ENCODE peak calls at places on chromosomes 5 and 9, in eight cellular contexts. X is A549, R is HepG2, Y is K562, V is mammary epithelial cell, P is GM23248, A is heart left ventricle, N is breast epithelium. M is an unnamed sample.
A peak's percentile ranks its signal among the peaks of the same experiment; 100 is the strongest.

GRCh38 chr9:117074782-117075510 is 339.9 kb downstream of the ASTN2 start:
- DNase-seq in X (no peak), R (no peak), Y (no peak), V (no peak), P (no peak), A (no peak), N (no peak), M (no peak)

GRCh38 chr5:36664762-36665161 is 58.4 kb downstream of the SLC1A3 start:
- DNase-seq in X (no peak), R (no peak), Y (no peak), V (peak; percentile 50), P (no peak), A (no peak), N (peak; percentile 37), M (no peak)

GRCh38 chr5:149421372-149421685 is 42.2 kb upstream of the IL17B start:
- DNase-seq in X (no peak), R (no peak), Y (no peak), V (no peak), P (no peak), A (no peak), N (no peak), M (no peak)

GRCh38 chr9:111360881-111361280 is 30.9 kb upstream of the OR2K2 start:
- DNase-seq in X (no peak), R (no peak), Y (no peak), V (no peak), P (no peak), A (no peak), N (no peak), M (no peak)

GRCh38 chr9:131874916-131875670 is 135.2 kb upstream of the RAPGEF1 start:
- DNase-seq in X (no peak), R (no peak), Y (no peak), V (no peak), P (no peak), A (no peak), N (no peak), M (no peak)

GRCh38 chr9:1421436-1421835 is 371.3 kb downstream of the DMRT2 start:
- DNase-seq in X (no peak), R (no peak), Y (no peak), V (no peak), P (no peak), A (no peak), N (no peak), M (no peak)

GRCh38 chr5:77545285-77545684 is 53.2 kb upstream of the WDR41 start:
- DNase-seq in X (no peak), R (no peak), Y (no peak), V (no peak), P (no peak), A (no peak), N (no peak), M (no peak)

GRCh38 chr5:57499262-57500050 is 16.8 kb upstream of the ACTBL2 start:
- DNase-seq in X (peak; percentile 74), R (peak; percentile 5), Y (peak; percentile 42), V (peak; percentile 63), P (peak; percentile 75), A (no peak), N (no peak), M (peak; percentile 25)

GRCh38 chr9:8855046-8855445 is 1055.5 kb upstream of the DMAC1 start:
- DNase-seq in X (peak; percentile 17), R (no peak), Y (no peak), V (no peak), P (no peak), A (no peak), N (no peak), M (no peak)

GRCh38 chr5:63211413-63212132 is 633.0 kb downstream of the LRRC70 start:
- DNase-seq in X (no peak), R (no peak), Y (no peak), V (no peak), P (no peak), A (no peak), N (no peak), M (no peak)

GRCh38 chr9:31541626-31542025 is 842.8 kb upstream of the ACO1 start:
- DNase-seq in X (no peak), R (no peak), Y (no peak), V (no peak), P (no peak), A (no peak), N (no peak), M (no peak)

GRCh38 chr9:97904725-97905124 is 17.6 kb downstream of the TRMO start:
- DNase-seq in X (no peak), R (no peak), Y (no peak), V (no peak), P (no peak), A (no peak), N (no peak), M (no peak)

GRCh38 chr5:143694357-143694756 is 117.6 kb upstream of the HMHB1 start:
- DNase-seq in X (no peak), R (peak; percentile 67), Y (no peak), V (no peak), P (no peak), A (no peak), N (no peak), M (no peak)

GRCh38 chr5:68711311-68712200 is 382.3 kb upstream of the SLC30A5 start:
- DNase-seq in X (no peak), R (no peak), Y (no peak), V (no peak), P (no peak), A (no peak), N (no peak), M (no peak)

GRCh38 chr9:75108571-75108970 is 20.3 kb downstream of the OSTF1 start:
- DNase-seq in X (no peak), R (no peak), Y (no peak), V (no peak), P (peak; percentile 71), A (peak; percentile 64), N (no peak), M (no peak)

GRCh38 chr5:123976393-123977029 is 464.5 kb downstream of the CSNK1G3 start:
- DNase-seq in X (no peak), R (no peak), Y (no peak), V (no peak), P (no peak), A (no peak), N (no peak), M (no peak)

GRCh38 chr9:132194508-132194907 is 32.6 kb downstream of the NTNG2 start:
- DNase-seq in X (no peak), R (no peak), Y (no peak), V (no peak), P (no peak), A (no peak), N (no peak), M (no peak)

GRCh38 chr9:100725376-100725775 is 147.5 kb downstream of the CAVIN4 start:
- DNase-seq in X (no peak), R (no peak), Y (no peak), V (no peak), P (no peak), A (no peak), N (no peak), M (no peak)

GRCh38 chr5:173324115-173325001 is 3.9 kb downstream of the STC2 start:
- DNase-seq in X (no peak), R (no peak), Y (peak; percentile 92), V (no peak), P (peak; percentile 93), A (peak; percentile 96), N (no peak), M (no peak)

GRCh38 chr5:78501411-78502338 is 141.3 kb downstream of the SCAMP1 start:
- DNase-seq in X (no peak), R (no peak), Y (no peak), V (peak; percentile 39), P (peak; percentile 64), A (no peak), N (no peak), M (no peak)

DNA sequence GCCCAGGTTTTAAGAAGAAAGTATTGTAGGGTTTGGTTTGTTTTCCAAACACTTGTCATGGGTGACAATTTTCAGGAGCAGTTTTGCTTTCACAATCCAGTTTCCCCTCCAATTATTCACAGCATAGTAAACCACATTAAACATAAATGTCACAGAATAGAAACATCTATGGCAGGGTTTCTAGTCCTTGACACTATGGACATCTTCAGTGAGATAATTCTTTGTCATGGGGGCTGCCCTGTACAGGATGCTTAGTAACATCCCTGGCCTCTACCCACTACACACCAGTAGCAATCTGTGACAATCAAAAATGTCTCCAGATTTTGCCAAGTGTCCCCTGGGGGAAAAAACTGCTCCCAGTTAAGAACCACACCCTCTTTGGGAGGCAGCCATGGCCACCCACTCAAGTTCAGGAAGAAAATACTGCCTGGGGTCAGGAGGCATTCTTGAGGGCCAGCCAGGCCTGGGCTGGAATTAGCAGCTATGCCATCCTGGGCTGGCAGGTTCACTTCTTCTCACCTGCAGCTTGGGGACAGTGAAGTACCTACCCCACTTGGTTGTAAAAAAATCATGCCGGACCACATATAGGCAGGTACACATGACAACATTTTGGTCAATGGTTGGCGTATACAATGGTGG is 116.3 kb downstream of the HSD17B3 start:
- DNase-seq in X (no peak), R (no peak), Y (no peak), V (no peak), P (no peak), A (no peak), N (no peak), M (no peak)
- H3K9me3 ChIP-seq in X (peaks cover 19% of the 10 kb centered on the region), R (peaks cover 8% of the 10 kb centered on the region), Y (no peaks in the 10 kb centered on the region), V (peaks cover 12% of the 10 kb centered on the region), P (no peaks in the 10 kb centered on the region), A (peaks cover 10% of the 10 kb centered on the region), N (peaks cover 20% of the 10 kb centered on the region), M (peaks cover 48% of the 10 kb centered on the region)

DNA sequence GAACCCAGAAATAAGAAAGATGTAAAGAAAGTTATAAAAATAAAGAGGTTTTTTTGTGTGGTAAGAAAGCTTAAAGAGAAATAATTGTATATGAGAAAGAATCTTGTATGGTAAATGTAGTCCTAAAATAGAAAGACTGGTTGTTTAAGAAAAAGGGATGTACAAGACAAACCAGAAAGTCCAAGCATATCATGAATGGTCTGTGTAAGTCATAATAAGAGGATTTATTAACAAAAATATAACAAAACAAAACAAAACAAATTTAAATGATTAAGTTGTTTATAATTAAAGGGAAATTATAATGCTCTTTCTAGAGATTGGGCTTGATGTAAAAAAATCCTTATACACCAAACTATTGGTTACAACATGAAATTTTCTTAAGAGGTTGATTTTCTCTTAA is 590.4 kb upstream of the PTGER4 start:
- DNase-seq in X (peak; percentile 28), R (no peak), Y (peak; percentile 6), V (peak; percentile 16), P (no peak), A (no peak), N (no peak), M (no peak)
- H3K9me3 ChIP-seq in X (no peaks in the 10 kb centered on the region), R (peaks cover 83% of the 10 kb centered on the region), Y (no peaks in the 10 kb centered on the region), V (peaks cover 3% of the 10 kb centered on the region), P (no peaks in the 10 kb centered on the region), A (peaks cover 17% of the 10 kb centered on the region), N (peaks cover 17% of the 10 kb centered on the region), M (peaks cover 34% of the 10 kb centered on the region)

GRCh38 chr5:176798949-176799348 is 11.4 kb upstream of the UNC5A start:
- DNase-seq in X (no peak), R (no peak), Y (no peak), V (no peak), P (no peak), A (no peak), N (no peak), M (no peak)
- H3K9me3 ChIP-seq in X (no peaks in the 10 kb centered on the region), R (no peaks in the 10 kb centered on the region), Y (no peaks in the 10 kb centered on the region), V (no peaks in the 10 kb centered on the region), P (no peaks in the 10 kb centered on the region), A (no peaks in the 10 kb centered on the region), N (no peaks in the 10 kb centered on the region), M (no peaks in the 10 kb centered on the region)

DNA sequence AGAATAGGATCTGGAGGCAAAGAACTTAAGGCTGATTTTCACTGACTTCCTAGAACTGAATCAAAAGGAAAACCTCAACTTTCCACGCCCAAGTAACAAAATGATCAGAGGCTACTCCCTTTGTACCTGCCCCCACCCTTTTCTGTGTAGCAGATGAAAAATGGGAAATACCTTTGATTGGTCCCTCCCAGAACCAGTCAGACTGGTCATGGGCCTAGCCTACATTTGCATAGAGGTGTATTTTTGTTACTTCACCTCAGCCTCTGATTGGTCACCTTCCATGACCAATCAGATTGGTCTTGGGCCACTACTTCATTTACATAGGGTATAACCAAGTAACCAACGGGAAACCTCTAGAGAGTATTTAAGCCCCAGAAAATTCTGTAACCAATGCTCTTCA is 1553.5 kb upstream of the C9orf72 start:
- DNase-seq in X (no peak), R (no peak), Y (no peak), V (no peak), P (no peak), A (no peak), N (no peak), M (no peak)
- H3K9me3 ChIP-seq in X (peaks cover 11% of the 10 kb centered on the region), R (peaks cover 49% of the 10 kb centered on the region), Y (no peaks in the 10 kb centered on the region), V (peaks cover 11% of the 10 kb centered on the region), P (no peaks in the 10 kb centered on the region), A (peaks cover 8% of the 10 kb centered on the region), N (peaks cover 35% of the 10 kb centered on the region), M (peaks cover 54% of the 10 kb centered on the region)